ENCODE peak calls at places on chromosomes 1 and 21, in six cellular contexts. C is endodermal cell, W is fibroblast of pulmonary artery, X is AG10803, B is GM12865, N is HFF-Myc. R is an unnamed sample.

GRCh38 chr1:208369050-208369449 is 124.9 kb upstream of the PLXNA2 start:
- DNase-seq in C (no peak), W (no peak), X (no peak), B (no peak), N (no peak), R (no peak)

GRCh38 chr1:19463204-19463803 is 22.0 kb downstream of the CAPZB start:
- DNase-seq in C (peak; percentile 39), W (no peak), X (no peak), B (peak; percentile 93), N (no peak), R (peak; percentile 82)

GRCh38 chr1:41898191-41898713 is 20.5 kb downstream of the HIVEP3 start:
- DNase-seq in C (no peak), W (peak; percentile 85), X (peak; percentile 58), B (peak; percentile 27), N (peak; percentile 37), R (peak; percentile 92)

GRCh38 chr1:13661539-13661938 is 38.4 kb upstream of the PRDM2 start:
- DNase-seq in C (no peak), W (peak; percentile 11), X (peak; percentile 75), B (no peak), N (no peak), R (no peak)

GRCh38 chr1:162562452-162562828 is 918 bp downstream of the UAP1 start:
- DNase-seq in C (no peak), W (peak; percentile 72), X (peak; percentile 83), B (peak; percentile 40), N (no peak), R (no peak)

GRCh38 chr21:38986460-38987395 is 181.0 kb downstream of the ETS2 start:
- DNase-seq in C (no peak), W (no peak), X (no peak), B (no peak), N (no peak), R (no peak)

GRCh38 chr1:62435231-62436038 is 1.4 kb upstream of the USP1 start:
- DNase-seq in C (peak; percentile 56), W (no peak), X (no peak), B (peak; percentile 18), N (no peak), R (no peak)

GRCh38 chr1:150596095-150596892 is 16.9 kb upstream of the MCL1 start:
- DNase-seq in C (no peak), W (peak; percentile 35), X (peak; percentile 74), B (no peak), N (no peak), R (no peak)

GRCh38 chr1:223401873-223402789 is 8.9 kb downstream of the CCDC185 start:
- DNase-seq in C (no peak), W (peak; percentile 53), X (peak; percentile 83), B (no peak), N (no peak), R (no peak)

GRCh38 chr1:235652364-235652763 is 2.8 kb upstream of the GNG4 start:
- DNase-seq in C (no peak), W (no peak), X (no peak), B (no peak), N (no peak), R (no peak)

GRCh38 chr1:75765697-75766355 is 20.2 kb upstream of the RABGGTB start:
- DNase-seq in C (no peak), W (peak; percentile 79), X (peak; percentile 80), B (no peak), N (peak; percentile 31), R (no peak)

GRCh38 chr1:151043163-151043562 is 4.4 kb upstream of the C1orf56 start:
- DNase-seq in C (no peak), W (no peak), X (no peak), B (no peak), N (no peak), R (no peak)

GRCh38 chr1:19074902-19075721 is 118.6 kb upstream of the IFFO2 start:
- DNase-seq in C (no peak), W (no peak), X (no peak), B (no peak), N (no peak), R (no peak)

GRCh38 chr1:34049994-34050393 is 115.0 kb downstream of the CSMD2 start:
- DNase-seq in C (no peak), W (no peak), X (no peak), B (no peak), N (no peak), R (no peak)

GRCh38 chr1:77048615-77049005 is 170.6 kb downstream of the PIGK start:
- DNase-seq in C (no peak), W (no peak), X (no peak), B (no peak), N (no peak), R (no peak)

GRCh38 chr1:214898718-214899117 is 183.8 kb upstream of the KCNK2 start:
- DNase-seq in C (no peak), W (no peak), X (no peak), B (no peak), N (no peak), R (no peak)

GRCh38 chr21:46621457-46622182 is 13.9 kb upstream of the PRMT2 start:
- DNase-seq in C (no peak), W (no peak), X (no peak), B (no peak), N (no peak), R (no peak)

GRCh38 chr1:175839678-175840669 is 96.6 kb upstream of the TNR start:
- DNase-seq in C (no peak), W (no peak), X (no peak), B (no peak), N (no peak), R (peak; percentile 6)

GRCh38 chr1:206463137-206463536 is 7.1 kb upstream of the IKBKE start:
- DNase-seq in C (no peak), W (no peak), X (no peak), B (no peak), N (no peak), R (no peak)

GRCh38 chr1:62429581-62429980 is 7.3 kb upstream of the USP1 start:
- DNase-seq in C (no peak), W (no peak), X (no peak), B (no peak), N (no peak), R (no peak)

GRCh38 chr1:38000529-38001453 is 4.5 kb downstream of the FHL3 start:
- DNase-seq in C (peak; percentile 87), W (peak; percentile 86), X (peak; percentile 87), B (no peak), N (peak; percentile 75), R (no peak)

GRCh38 chr1:84574936-84575335 is 696 bp upstream of the CTBS start:
- DNase-seq in C (no peak), W (no peak), X (no peak), B (no peak), N (no peak), R (no peak)

GRCh38 chr21:33541105-33541711 is 709 bp downstream of the GART start:
- DNase-seq in C (peak; percentile 59), W (peak; percentile 17), X (peak; percentile 13), B (peak; percentile 59), N (no peak), R (no peak)

GRCh38 chr1:239240736-239241135 is 145.6 kb upstream of the CHRM3 start:
- DNase-seq in C (no peak), W (no peak), X (no peak), B (no peak), N (no peak), R (no peak)

GRCh38 chr1:7692038-7692437 is 79.1 kb upstream of the VAMP3 start:
- DNase-seq in C (no peak), W (no peak), X (no peak), B (no peak), N (no peak), R (no peak)

DNA sequence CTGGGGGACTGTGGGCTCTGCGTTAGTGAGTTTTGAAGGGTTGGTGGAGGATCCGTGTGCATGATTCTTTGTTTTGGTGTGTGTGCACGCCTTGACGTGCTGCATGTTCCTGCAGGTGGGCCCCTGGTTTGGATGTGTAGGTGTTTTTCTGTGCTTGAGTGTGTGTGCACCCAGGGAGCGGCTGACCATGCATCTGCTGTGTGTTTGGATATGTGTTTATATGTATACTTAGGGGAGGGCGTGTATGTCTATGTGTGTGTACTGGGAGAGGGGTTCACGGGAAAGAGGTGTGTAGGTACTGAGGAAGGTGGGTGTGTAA is 1.1 kb downstream of the VANGL2 start:
- DNase-seq in C (no peak), W (no peak), X (no peak), B (no peak), N (no peak), R (no peak)
- H3K4me3 ChIP-seq in C (peak overlapping the region; percentile 99), W (peak overlapping the region; percentile 75), X (no peak overlapping the region), B (no peak overlapping the region), N (peak overlapping the region; percentile 44), R (no peak overlapping the region)

GRCh38 chr1:227316456-227316855 is 1.8 kb downstream of the CDC42BPA start:
- DNase-seq in C (no peak), W (no peak), X (no peak), B (no peak), N (no peak), R (no peak)

GRCh38 chr1:227312364-227313025 is 5.8 kb downstream of the CDC42BPA start:
- DNase-seq in C (peak; percentile 44), W (peak; percentile 13), X (no peak), B (no peak), N (no peak), R (no peak)

GRCh38 chr1:227311389-227312001 is 6.8 kb downstream of the CDC42BPA start:
- DNase-seq in C (no peak), W (no peak), X (no peak), B (no peak), N (no peak), R (no peak)

GRCh38 chr1:227315500-227316346 is 2.6 kb downstream of the CDC42BPA start:
- DNase-seq in C (no peak), W (peak; percentile 83), X (peak; percentile 72), B (no peak), N (no peak), R (no peak)

DNA sequence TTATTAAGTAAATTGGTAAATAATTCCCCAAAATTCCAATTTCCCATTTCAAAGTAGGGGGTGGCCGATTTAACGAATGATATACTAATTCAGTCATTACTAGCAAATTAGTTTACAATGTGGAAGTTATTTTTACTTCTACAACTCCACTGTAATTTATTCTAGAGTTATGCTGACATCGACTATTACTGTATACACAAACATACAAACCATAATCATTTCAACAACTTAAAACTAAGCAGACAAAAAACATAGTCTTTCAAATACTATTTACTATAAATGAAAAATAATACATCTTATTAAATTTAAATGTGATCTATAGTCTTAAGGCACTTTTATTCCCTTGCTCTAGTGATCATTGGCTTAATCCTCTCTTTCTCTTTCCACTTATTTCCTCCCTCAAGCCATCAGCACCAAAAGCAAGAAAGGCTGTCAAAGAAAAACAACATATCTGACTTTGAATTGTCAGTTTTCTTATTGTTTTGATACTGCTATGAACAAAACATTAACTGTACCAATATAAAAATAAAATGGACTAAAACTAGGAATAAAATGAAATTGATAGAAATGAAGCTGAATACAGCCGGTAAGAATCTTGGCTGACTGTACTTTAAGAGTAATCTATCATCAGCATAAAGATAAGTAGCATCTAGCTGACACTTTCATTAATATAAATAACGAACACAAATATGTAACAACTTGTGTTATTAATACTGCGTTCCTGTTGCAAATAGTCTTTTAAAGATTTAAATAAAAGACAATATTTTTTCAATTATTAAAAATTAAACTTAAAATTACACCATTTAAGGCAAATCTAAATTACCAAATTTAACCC is 4.1 kb downstream of the CDC42BPA start:
- DNase-seq in C (no peak), W (no peak), X (no peak), B (no peak), N (no peak), R (no peak)
- H3K4me3 ChIP-seq in C (peak overlapping the region; percentile 87), W (peak overlapping the region; percentile 76), X (peak overlapping the region; percentile 78), B (no peak overlapping the region), N (peak overlapping the region; percentile 84), R (no peak overlapping the region)

GRCh38 chr1:8705104-8705503 is 112.3 kb downstream of the RERE start:
- DNase-seq in C (peak; percentile 66), W (no peak), X (no peak), B (no peak), N (no peak), R (no peak)
- H3K4me3 ChIP-seq in C (no peak overlapping the region), W (no peak overlapping the region), X (no peak overlapping the region), B (no peak overlapping the region), N (no peak overlapping the region), R (no peak overlapping the region)

GRCh38 chr21:32337206-32337605 is 38.6 kb downstream of the MRAP start:
- DNase-seq in C (no peak), W (no peak), X (no peak), B (no peak), N (no peak), R (no peak)
- H3K4me3 ChIP-seq in C (no peak overlapping the region), W (no peak overlapping the region), X (no peak overlapping the region), B (no peak overlapping the region), N (no peak overlapping the region), R (no peak overlapping the region)